ENCODE peak calls at places on chromosomes 1 and 21, in four cellular contexts. Q, R, U and F are unnamed samples. For H3K36me3, the result is how much of the 10 kb centered on the place peaks cover.

GRCh38 chr21:46057111-46057709 is 40.7 kb upstream of the COL6A2 start:
- DNase-seq in Q (no peak), R (no peak), U (no peak), F (no peak)

GRCh38 chr1:201561195-201561564 is 22.3 kb downstream of the NAV1 start:
- DNase-seq in Q (no peak), R (no peak), U (no peak), F (no peak)

GRCh38 chr1:6110326-6110725 is 64.6 kb downstream of the KCNAB2 start:
- DNase-seq in Q (no peak), R (no peak), U (no peak), F (no peak)

GRCh38 chr1:229430761-229431269 is 3.1 kb downstream of the ACTA1 start:
- DNase-seq in Q (peak), R (peak), U (peak), F (peak)

GRCh38 chr21:24693779-24694178 is 913.5 kb downstream of the MRPL39 start:
- DNase-seq in Q (no peak), R (no peak), U (no peak), F (no peak)

GRCh38 chr1:208510192-208510952 is 266.2 kb upstream of the PLXNA2 start:
- DNase-seq in Q (no peak), R (no peak), U (no peak), F (no peak)

GRCh38 chr1:11731719-11732283 is 4.1 kb upstream of the AGTRAP start:
- DNase-seq in Q (peak), R (peak), U (peak), F (peak)

GRCh38 chr21:33969600-33969999 is 54.0 kb upstream of the ATP5PO start:
- DNase-seq in Q (no peak), R (no peak), U (no peak), F (no peak)

GRCh38 chr1:20574686-20575543 is 14.0 kb upstream of the CDA start:
- DNase-seq in Q (peak), R (peak), U (peak), F (peak)

GRCh38 chr1:167538657-167539056 is 14.9 kb downstream of the CREG1 start:
- DNase-seq in Q (no peak), R (no peak), U (no peak), F (no peak)

GRCh38 chr1:2982615-2983318 is 38.5 kb upstream of the ACTRT2 start:
- DNase-seq in Q (no peak), R (no peak), U (no peak), F (peak)

GRCh38 chr1:32138965-32139364 is 31.1 kb downstream of the KPNA6 start:
- DNase-seq in Q (no peak), R (peak), U (no peak), F (no peak)

GRCh38 chr21:39124852-39125251 is 58.4 kb downstream of the PSMG1 start:
- DNase-seq in Q (no peak), R (no peak), U (no peak), F (no peak)

GRCh38 chr1:22317231-22317919 is 134.3 kb upstream of the ZBTB40 start:
- DNase-seq in Q (no peak), R (peak), U (no peak), F (no peak)

GRCh38 chr1:209822706-209823105 is 5.1 kb upstream of the UTP25 start:
- DNase-seq in Q (no peak), R (no peak), U (no peak), F (no peak)
- H3K4me3 ChIP-seq in Q (no peak), R (peak), U (no peak), F (no peak)

GRCh38 chr1:203281851-203282661 is 23.3 kb upstream of the BTG2 start:
- DNase-seq in Q (no peak), R (no peak), U (no peak), F (no peak)
- TF ChIP-seq POLR2A in Q (no peak), R (no peak), U (no peak), F (no peak)

GRCh38 chr1:62385923-62386322 is 50.9 kb upstream of the USP1 start:
- DNase-seq in Q (no peak), R (no peak), U (no peak), F (no peak)
- H3K36me3 ChIP-seq in Q (under half), R (under half), U (under half), F (under half)

GRCh38 chr1:156497743-156498446 is 2.7 kb downstream of the MEF2D start:
- DNase-seq in Q (peak), R (no peak), U (no peak), F (peak)

GRCh38 chr1:156494309-156494895 is 6.2 kb downstream of the MEF2D start:
- DNase-seq in Q (no peak), R (no peak), U (no peak), F (no peak)

GRCh38 chr1:156497078-156497742 is 3.4 kb downstream of the MEF2D start:
- DNase-seq in Q (peak), R (no peak), U (no peak), F (no peak)

GRCh38 chr1:156495401-156496140 is 5.0 kb downstream of the MEF2D start:
- DNase-seq in Q (peak), R (no peak), U (peak), F (no peak)

DNA sequence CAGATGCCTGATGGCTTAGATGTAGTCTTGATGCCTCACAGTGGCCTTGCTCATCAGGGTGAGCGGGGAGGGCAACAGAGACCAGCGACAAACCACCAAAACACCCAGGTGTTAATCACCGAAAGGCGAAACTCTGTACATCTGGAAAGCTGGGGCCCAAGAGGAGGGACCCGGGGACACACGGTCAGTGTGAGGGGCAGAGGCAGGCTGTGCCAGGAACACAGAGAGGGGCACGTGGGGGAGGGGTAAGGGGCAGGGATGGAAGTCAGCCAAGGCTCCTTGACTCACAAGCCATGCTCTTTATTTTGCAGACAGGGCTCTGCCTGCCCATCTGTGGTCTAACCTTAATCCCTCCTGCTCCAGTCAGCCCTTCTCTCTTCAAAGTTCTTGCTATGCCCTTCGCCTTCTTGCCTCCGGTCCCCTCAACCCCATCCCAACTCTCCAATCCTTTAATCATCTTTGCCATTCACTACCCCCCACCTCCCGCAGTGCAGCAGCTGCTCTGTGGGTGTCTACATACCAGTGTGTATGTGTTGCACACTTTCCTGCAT is 4.3 kb downstream of the MEF2D start:
- DNase-seq in Q (peak), R (no peak), U (no peak), F (no peak)
- H3K4me3 ChIP-seq in Q (peak), R (no peak), U (peak), F (no peak)

DNA sequence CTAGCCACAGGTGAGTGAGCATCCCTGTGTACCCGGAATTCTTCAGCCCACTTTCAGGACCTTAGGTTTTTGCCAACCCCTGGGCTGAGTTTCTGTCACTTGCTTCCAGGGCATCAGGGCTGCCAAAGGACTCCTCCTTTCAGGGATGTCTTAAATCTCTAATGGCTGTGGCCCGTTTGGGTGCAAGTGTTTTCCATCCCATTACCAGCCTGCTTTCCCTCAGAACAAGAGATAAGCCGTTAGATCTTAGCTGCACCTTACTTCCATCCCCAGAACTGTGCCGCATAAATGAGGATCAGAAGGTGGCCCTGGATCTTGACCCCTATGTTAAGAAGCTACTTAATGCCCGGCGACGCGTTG is 652 bp downstream of the SNAPIN start:
- DNase-seq in Q (no peak), R (no peak), U (no peak), F (no peak)
- TF ChIP-seq POLR2A in Q (no peak), R (no peak), U (no peak), F (no peak)

GRCh38 chr1:93585059-93585966 is 96.3 kb downstream of the BCAR3 start:
- DNase-seq in Q (peak), R (no peak), U (no peak), F (peak)
- H3K36me3 ChIP-seq in Q (under half), R (under half), U (under half), F (under half)

GRCh38 chr1:23559985-23560755 is 869 bp upstream of the ID3 start:
- DNase-seq in Q (no peak), R (peak), U (no peak), F (no peak)

GRCh38 chr1:23563003-23563402 is 3.7 kb upstream of the ID3 start:
- DNase-seq in Q (no peak), R (no peak), U (no peak), F (no peak)

GRCh38 chr1:23562138-23562819 is 3.0 kb upstream of the ID3 start:
- DNase-seq in Q (peak), R (peak), U (peak), F (peak)

GRCh38 chr1:23561813-23562100 is 2.5 kb upstream of the ID3 start:
- DNase-seq in Q (no peak), R (no peak), U (no peak), F (no peak)

DNA sequence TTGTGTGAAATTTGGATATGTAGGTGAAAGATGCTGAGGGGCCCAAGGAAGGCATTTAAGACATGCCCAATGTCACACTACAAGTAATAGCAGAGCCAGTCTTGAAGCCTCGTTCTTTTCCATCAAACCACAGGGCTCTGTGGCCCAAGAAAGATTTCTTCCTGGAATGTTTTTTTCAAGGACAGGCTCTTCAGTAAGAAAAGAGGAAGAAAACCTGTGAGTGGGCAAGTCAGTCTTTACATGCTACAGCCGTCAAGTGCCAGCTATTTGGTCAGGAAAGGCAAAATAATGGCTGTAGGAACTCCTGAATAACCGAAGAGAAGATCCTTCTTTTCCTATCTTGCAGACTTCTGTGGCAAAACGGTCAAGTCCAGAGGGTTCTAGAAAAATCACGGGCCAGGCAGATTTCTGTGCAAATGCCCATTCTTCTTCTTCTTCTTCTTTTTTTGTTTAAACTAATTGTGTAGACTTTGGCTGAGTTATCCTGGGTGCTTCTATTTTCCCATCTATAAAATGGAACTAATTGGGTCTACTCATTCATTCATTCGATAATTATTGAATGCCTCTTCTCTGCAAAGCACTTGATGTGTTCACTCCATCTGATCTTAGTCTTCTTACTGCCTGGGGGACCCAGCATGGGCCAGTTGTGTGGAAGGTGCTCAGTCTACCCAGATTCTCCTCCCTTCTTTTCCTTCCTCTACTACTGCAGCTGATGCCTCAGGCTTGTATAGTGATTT is 1.9 kb upstream of the ID3 start:
- DNase-seq in Q (no peak), R (peak), U (no peak), F (no peak)
- H3K4me3 ChIP-seq in Q (peak), R (peak), U (peak), F (no peak)